ENCODE peak calls at places on chromosomes 12 and 14, in five cellular contexts. K, P, U, C and F are unnamed samples.

GRCh38 chr14:22380511-22381455 is 208.2 kb downstream of the DAD1 start:
- DNase-seq in K (no peak), P (no peak), U (no peak), C (no peak), F (no peak)

GRCh38 chr12:53670966-53671365 is 4.9 kb downstream of the ATP5MC2 start:
- DNase-seq in K (no peak), P (no peak), U (no peak), C (no peak), F (no peak)

GRCh38 chr14:69485701-69486100 is 1.2 kb downstream of the PLEKHD1 start:
- DNase-seq in K (no peak), P (no peak), U (no peak), C (no peak), F (no peak)

GRCh38 chr14:32202468-32202865 is 602 bp downstream of the RNU6-8 start:
- DNase-seq in K (no peak), P (no peak), U (no peak), C (no peak), F (peak)

GRCh38 chr12:70919597-70920035 is 922 bp downstream of the PTPRR start:
- DNase-seq in K (no peak), P (no peak), U (no peak), C (no peak), F (peak)

GRCh38 chr12:52198454-52199215 is 6.8 kb upstream of the KRT80 start:
- DNase-seq in K (no peak), P (no peak), U (no peak), C (no peak), F (no peak)

GRCh38 chr14:90644882-90645281 is 171.3 kb downstream of the TTC7B start:
- DNase-seq in K (no peak), P (peak), U (no peak), C (no peak), F (no peak)

GRCh38 chr14:26370118-26370517 is 227.7 kb downstream of the NOVA1 start:
- DNase-seq in K (no peak), P (no peak), U (no peak), C (no peak), F (no peak)

GRCh38 chr12:30926243-30927209 is at the start of gene TSPAN11:
- DNase-seq in K (no peak), P (no peak), U (peak), C (no peak), F (peak)

GRCh38 chr14:35292770-35293561 is 784 bp downstream of the PSMA6 start:
- DNase-seq in K (no peak), P (no peak), U (no peak), C (no peak), F (no peak)

GRCh38 chr14:49424436-49425331 is 161.5 kb downstream of the RPS29 start:
- DNase-seq in K (no peak), P (no peak), U (no peak), C (no peak), F (no peak)

GRCh38 chr14:61213930-61214329 is 67.2 kb downstream of the TMEM30B start:
- DNase-seq in K (no peak), P (no peak), U (no peak), C (no peak), F (no peak)

GRCh38 chr14:41022932-41023331 is 583.7 kb upstream of the LRFN5 start:
- DNase-seq in K (no peak), P (no peak), U (no peak), C (no peak), F (no peak)

GRCh38 chr12:54032627-54033100 is at the start of gene HOXC5:
- DNase-seq in K (peak), P (no peak), U (peak), C (peak), F (peak)

GRCh38 chr12:115569694-115570093 is 707.8 kb downstream of the MED13L start:
- DNase-seq in K (no peak), P (no peak), U (no peak), C (no peak), F (peak)

GRCh38 chr12:12628013-12628412 is 16.3 kb downstream of the CREBL2 start:
- DNase-seq in K (no peak), P (no peak), U (no peak), C (no peak), F (no peak)

GRCh38 chr12:73726881-73727280 is 810.8 kb upstream of the ATXN7L3B start:
- DNase-seq in K (no peak), P (no peak), U (no peak), C (no peak), F (no peak)